ENCODE peak calls at places on chromosomes 11 and 22, in seven cellular contexts. I is Calu3, V is astrocyte of the spinal cord, D is stromal cell of bone marrow, F is RWPE1, A is ascending aorta, S is GM04504. X is an unnamed sample.

GRCh38 chr11:71482746-71483364 is 29.9 kb downstream of the NADSYN1 start:
- DNase-seq in I (no peak), V (no peak), D (no peak), F (no peak), A (no peak), S (no peak), X (no peak)

GRCh38 chr22:46457502-46458488 is 79.6 kb downstream of the CELSR1 start:
- DNase-seq in I (no peak), V (peak), D (no peak), F (no peak), A (no peak), S (no peak), X (no peak)

GRCh38 chr22:29842172-29842571 is 4.1 kb upstream of the ASCC2 start:
- DNase-seq in I (no peak), V (no peak), D (no peak), F (no peak), A (no peak), S (no peak), X (no peak)

GRCh38 chr11:2207212-2207611 is 35.6 kb upstream of the TH start:
- DNase-seq in I (no peak), V (no peak), D (no peak), F (no peak), A (peak), S (no peak), X (peak)

GRCh38 chr11:75554258-75555022 is 7.6 kb upstream of the SERPINH1 start:
- DNase-seq in I (no peak), V (peak), D (peak), F (no peak), A (peak), S (peak), X (peak)

GRCh38 chr11:126862664-126863247 is 137.8 kb downstream of the KIRREL3 start:
- DNase-seq in I (no peak), V (no peak), D (no peak), F (no peak), A (peak), S (no peak), X (no peak)

GRCh38 chr11:132234878-132235277 is 864.5 kb downstream of the NTM start:
- DNase-seq in I (no peak), V (peak), D (peak), F (no peak), A (no peak), S (peak), X (no peak)

GRCh38 chr11:78577495-78577894 is 2.8 kb upstream of the NARS2 start:
- DNase-seq in I (no peak), V (no peak), D (no peak), F (no peak), A (no peak), S (no peak), X (no peak)

GRCh38 chr22:48406161-48406560 is 1421.5 kb downstream of the BRD1 start:
- DNase-seq in I (no peak), V (no peak), D (no peak), F (no peak), A (no peak), S (no peak), X (no peak)

GRCh38 chr22:38793721-38794466 is at the start of gene DNAL4:
- DNase-seq in I (peak), V (peak), D (peak), F (peak), A (peak), S (peak), X (peak)

GRCh38 chr11:15665368-15665871 is 550.7 kb downstream of the INSC start:
- DNase-seq in I (no peak), V (no peak), D (no peak), F (no peak), A (no peak), S (peak), X (no peak)

GRCh38 chr11:68010058-68011041 is at the start of gene ALDH3B1:
- DNase-seq in I (peak), V (peak), D (peak), F (peak), A (peak), S (peak), X (peak)

GRCh38 chr11:13102575-13102840 is 93.4 kb downstream of the RASSF10 start:
- DNase-seq in I (no peak), V (no peak), D (no peak), F (no peak), A (no peak), S (no peak), X (no peak)

GRCh38 chr11:117859061-117859460 is 17.4 kb downstream of the FXYD6 start:
- DNase-seq in I (no peak), V (no peak), D (no peak), F (no peak), A (no peak), S (no peak), X (peak)

GRCh38 chr11:123704341-123704740 is 37.1 kb downstream of the ZNF202 start:
- DNase-seq in I (no peak), V (no peak), D (no peak), F (no peak), A (no peak), S (no peak), X (no peak)

GRCh38 chr22:30310881-30311771 is 15.6 kb downstream of the TBC1D10A start:
- DNase-seq in I (no peak), V (no peak), D (peak), F (no peak), A (peak), S (peak), X (peak)

GRCh38 chr11:70778828-70779365 is 380.6 kb downstream of the CTTN start:
- DNase-seq in I (no peak), V (no peak), D (no peak), F (no peak), A (no peak), S (no peak), X (no peak)

GRCh38 chr11:62245271-62245753 is 3.3 kb downstream of the SCGB1D2 start:
- DNase-seq in I (peak), V (peak), D (no peak), F (peak), A (no peak), S (peak), X (peak)

GRCh38 chr22:48760481-48761238 is 1067.0 kb downstream of the BRD1 start:
- DNase-seq in I (no peak), V (no peak), D (no peak), F (no peak), A (peak), S (no peak), X (peak)

GRCh38 chr22:30732426-30732825 is 37.8 kb downstream of the OSBP2 start:
- DNase-seq in I (no peak), V (no peak), D (no peak), F (no peak), A (no peak), S (no peak), X (no peak)

GRCh38 chr11:100235085-100235484 is 452.0 kb upstream of the ARHGAP42 start:
- DNase-seq in I (no peak), V (no peak), D (no peak), F (no peak), A (no peak), S (no peak), X (no peak)

GRCh38 chr11:115817844-115818565 is 313.8 kb upstream of the CADM1 start:
- DNase-seq in I (no peak), V (no peak), D (no peak), F (no peak), A (no peak), S (no peak), X (no peak)